ENCODE peak calls at places on chromosome 3, in five cellular contexts. H is suprapubic skin, Z is IMR-90, N is adrenal gland, L is body of pancreas. R is an unnamed sample.

GRCh38 chr3:14587733-14588360 is 47.7 kb upstream of the GRIP2 start:
- DNase-seq in H (no peak), Z (peak), N (no peak), L (no peak), R (peak)

GRCh38 chr3:65039754-65040210 is 352.0 kb upstream of the ADAMTS9 start:
- DNase-seq in H (no peak), Z (no peak), N (no peak), L (no peak), R (no peak)

GRCh38 chr3:23113455-23114171 is 89.5 kb upstream of the UBE2E2 start:
- DNase-seq in H (no peak), Z (peak), N (no peak), L (no peak), R (no peak)

GRCh38 chr3:99789322-99789721 is 28.3 kb upstream of the CMSS1 start:
- DNase-seq in H (no peak), Z (peak), N (peak), L (no peak), R (no peak)

GRCh38 chr3:179653777-179654117 is 907 bp downstream of the USP13 start:
- DNase-seq in H (no peak), Z (no peak), N (peak), L (peak), R (no peak)

GRCh38 chr3:142618917-142619401 is 22.8 kb downstream of the PLS1 start:
- DNase-seq in H (no peak), Z (no peak), N (no peak), L (no peak), R (no peak)

GRCh38 chr3:11716576-11717250 is 73.0 kb upstream of the VGLL4 start:
- DNase-seq in H (no peak), Z (no peak), N (no peak), L (no peak), R (no peak)

GRCh38 chr3:146466596-146466995 is 2.8 kb downstream of the PLSCR2 start:
- DNase-seq in H (no peak), Z (peak), N (no peak), L (no peak), R (no peak)

GRCh38 chr3:64741344-64741743 is 53.5 kb upstream of the ADAMTS9 start:
- DNase-seq in H (no peak), Z (peak), N (no peak), L (no peak), R (no peak)

GRCh38 chr3:168071971-168072645 is 23.6 kb downstream of the GOLIM4 start:
- DNase-seq in H (no peak), Z (no peak), N (no peak), L (no peak), R (no peak)

GRCh38 chr3:32969656-32970055 is 18.2 kb downstream of the CCR4 start:
- DNase-seq in H (no peak), Z (peak), N (no peak), L (no peak), R (no peak)

GRCh38 chr3:67245545-67245944 is 247.4 kb downstream of the KBTBD8 start:
- DNase-seq in H (no peak), Z (no peak), N (no peak), L (no peak), R (no peak)

GRCh38 chr3:172965256-172965655 is 175.8 kb downstream of the SPATA16 start:
- DNase-seq in H (no peak), Z (peak), N (no peak), L (no peak), R (no peak)

GRCh38 chr3:170784406-170784805 is 85.6 kb downstream of the RPL22L1 start:
- DNase-seq in H (no peak), Z (no peak), N (no peak), L (no peak), R (no peak)

GRCh38 chr3:59730608-59731007 is 680.8 kb upstream of the CFAP20DC start:
- DNase-seq in H (no peak), Z (no peak), N (no peak), L (no peak), R (no peak)

GRCh38 chr3:66763294-66763693 is 234.8 kb upstream of the KBTBD8 start:
- DNase-seq in H (no peak), Z (peak), N (no peak), L (no peak), R (no peak)

GRCh38 chr3:78729921-78730320 is 1037.9 kb downstream of the ROBO1 start:
- DNase-seq in H (no peak), Z (no peak), N (no peak), L (no peak), R (no peak)

GRCh38 chr3:18087963-18088362 is 337.2 kb downstream of the SATB1 start:
- DNase-seq in H (no peak), Z (no peak), N (no peak), L (no peak), R (no peak)

GRCh38 chr3:149464706-149465328 is 9.7 kb upstream of the TM4SF4 start:
- DNase-seq in H (no peak), Z (no peak), N (no peak), L (no peak), R (no peak)

GRCh38 chr3:136194409-136195257 is 1.5 kb downstream of the MSL2 start:
- DNase-seq in H (no peak), Z (peak), N (peak), L (peak), R (peak)

GRCh38 chr3:47416041-47416440 is 35.2 kb downstream of the PTPN23 start:
- DNase-seq in H (no peak), Z (no peak), N (no peak), L (no peak), R (no peak)

GRCh38 chr3:159711560-159712333 is 276.9 kb upstream of the IL12A start:
- DNase-seq in H (no peak), Z (peak), N (peak), L (no peak), R (no peak)

GRCh38 chr3:160163259-160163878 is 61.9 kb upstream of the C3orf80 start:
- DNase-seq in H (no peak), Z (peak), N (no peak), L (no peak), R (no peak)

GRCh38 chr3:150830094-150830681 is 67.2 kb upstream of the SIAH2 start:
- DNase-seq in H (no peak), Z (no peak), N (no peak), L (no peak), R (no peak)

GRCh38 chr3:197468866-197469382 is 86.8 kb downstream of the BDH1 start:
- DNase-seq in H (no peak), Z (peak), N (peak), L (peak), R (peak)

GRCh38 chr3:22315925-22316324 is 564.9 kb upstream of the ZNF385D start:
- DNase-seq in H (no peak), Z (no peak), N (no peak), L (no peak), R (no peak)

GRCh38 chr3:46928297-46928696 is 48.2 kb downstream of the CCDC12 start:
- DNase-seq in H (no peak), Z (no peak), N (no peak), L (no peak), R (no peak)

GRCh38 chr3:126751611-126752302 is 47.7 kb downstream of the CHCHD6 start:
- DNase-seq in H (peak), Z (no peak), N (no peak), L (no peak), R (no peak)

GRCh38 chr3:165770781-165771180 is 66.4 kb downstream of the BCHE start:
- DNase-seq in H (no peak), Z (no peak), N (no peak), L (no peak), R (no peak)

GRCh38 chr3:193046369-193046768 is 128.7 kb upstream of the MB21D2 start:
- DNase-seq in H (no peak), Z (no peak), N (no peak), L (no peak), R (no peak)

GRCh38 chr3:29679967-29680366 is 399.1 kb downstream of the RBMS3 start:
- DNase-seq in H (no peak), Z (no peak), N (no peak), L (no peak), R (no peak)

GRCh38 chr3:185976100-185976499 is 38.3 kb upstream of the TRA2B start:
- DNase-seq in H (no peak), Z (no peak), N (no peak), L (no peak), R (no peak)

DNA sequence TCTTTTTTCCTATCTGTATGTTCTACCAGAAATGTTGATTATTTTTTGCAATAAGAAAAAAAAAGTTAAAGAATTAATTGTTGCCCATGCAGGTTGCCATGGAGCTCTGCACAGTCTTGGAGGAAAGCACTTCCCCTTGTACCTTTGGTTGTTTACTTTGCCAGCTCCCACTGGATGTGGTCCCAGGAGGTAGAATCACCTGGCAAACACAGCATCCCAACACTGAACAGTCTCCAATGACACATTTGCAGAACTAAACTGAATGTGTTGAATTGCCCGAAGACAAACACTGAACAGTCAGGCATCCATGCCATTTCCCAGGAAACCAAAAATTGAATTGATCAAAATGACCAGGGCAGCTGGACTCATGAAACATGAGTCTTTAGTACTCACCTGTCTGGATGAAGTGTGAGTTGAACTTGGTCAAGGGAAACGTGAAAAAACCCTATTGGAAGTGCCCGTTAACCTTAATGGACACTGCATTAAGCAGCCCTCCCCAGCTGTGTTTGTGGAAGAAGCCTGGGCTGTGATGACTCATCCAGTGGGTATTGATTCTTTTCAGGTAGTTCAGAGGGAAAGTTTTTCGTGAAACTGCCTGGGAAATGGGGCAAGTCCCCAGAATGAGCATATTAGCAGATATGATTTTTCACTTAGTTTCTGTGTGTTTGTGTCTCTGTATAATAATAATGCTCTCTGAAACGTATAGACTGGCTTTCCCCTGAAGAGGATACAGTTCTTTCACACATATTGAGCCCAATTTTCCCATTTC is 284.7 kb upstream of the STT3B start:
- DNase-seq in H (no peak), Z (no peak), N (no peak), L (peak), R (no peak)
- H3K4me3 ChIP-seq in H (no peak), Z (no peak), N (no peak), L (no peak), R (no peak)

DNA sequence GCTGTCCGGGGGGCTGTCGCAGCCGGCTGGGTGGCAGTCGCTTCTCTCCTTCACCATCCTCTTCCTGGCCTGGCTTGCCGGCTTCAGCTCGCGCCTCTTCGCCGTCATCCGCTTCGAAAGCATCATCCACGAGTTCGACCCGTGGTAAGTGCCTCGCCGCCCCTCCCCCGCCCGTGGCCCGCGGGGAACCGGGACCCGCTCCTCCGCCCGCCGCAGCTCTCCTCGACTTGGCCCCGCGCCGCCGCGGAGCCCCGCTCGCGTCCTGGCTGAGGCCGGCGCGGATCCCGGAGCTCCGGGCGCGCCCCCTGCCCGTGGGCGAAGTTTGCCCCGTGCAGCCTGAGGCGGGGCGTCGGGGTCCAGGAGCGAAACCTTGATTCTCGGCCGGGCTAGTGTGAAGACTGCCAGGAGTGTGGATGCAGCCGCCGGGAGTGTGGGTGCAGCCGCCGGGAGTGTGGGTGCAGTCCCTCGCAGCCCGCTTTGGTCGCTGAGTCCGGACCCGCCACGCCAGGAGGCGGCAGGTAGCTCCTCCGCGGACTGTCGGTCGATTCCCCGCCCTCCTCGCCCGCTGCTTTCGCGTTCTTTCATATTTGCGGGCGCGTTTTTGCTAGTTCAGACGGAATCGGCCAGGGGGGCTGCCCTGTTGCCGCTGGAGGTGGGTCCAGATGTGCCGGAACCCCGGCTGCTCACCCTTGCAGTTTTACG is 595 bp downstream of the STT3B start:
- DNase-seq in H (peak), Z (peak), N (peak), L (peak), R (peak)
- TF ChIP-seq POLR2A in H (no peak), Z (no peak), N (no peak), L (no peak), R (no peak)

DNA sequence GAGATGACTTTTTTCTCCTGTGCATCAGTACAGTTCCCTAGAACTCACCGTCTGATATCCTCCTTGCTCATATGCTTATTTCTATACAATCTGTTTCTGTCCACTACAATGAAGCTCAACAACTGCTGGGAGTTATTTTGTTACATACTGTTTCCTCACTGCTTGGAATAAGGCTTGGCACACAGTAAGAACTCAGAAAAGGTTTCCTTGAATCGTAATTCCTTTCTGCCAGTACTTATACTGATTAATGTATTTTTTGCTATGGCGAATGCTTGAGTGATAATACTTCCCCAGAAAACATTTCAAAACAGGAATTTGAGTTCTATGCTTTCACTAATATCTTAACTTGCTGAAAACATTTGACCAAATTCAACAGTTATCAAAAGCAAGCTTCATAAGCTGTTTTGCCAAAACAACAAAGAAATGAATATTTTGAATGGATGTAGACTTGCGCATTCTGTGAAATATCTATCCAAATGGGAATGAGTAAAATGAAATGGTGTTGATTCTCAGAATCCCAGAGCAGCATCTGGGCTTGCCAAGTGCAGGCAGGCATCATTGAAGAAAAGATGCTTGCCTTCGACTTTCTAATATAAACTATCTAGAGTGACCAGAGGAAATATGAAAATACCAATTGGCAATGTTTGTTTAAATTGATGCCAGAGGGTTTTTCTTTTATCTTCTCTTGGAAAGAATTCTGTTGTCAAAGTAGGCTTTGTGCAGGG is 286.3 kb downstream of the RAP2B start:
- DNase-seq in H (no peak), Z (no peak), N (no peak), L (no peak), R (no peak)
- H3K4me3 ChIP-seq in H (no peak), Z (no peak), N (no peak), L (no peak), R (no peak)

DNA sequence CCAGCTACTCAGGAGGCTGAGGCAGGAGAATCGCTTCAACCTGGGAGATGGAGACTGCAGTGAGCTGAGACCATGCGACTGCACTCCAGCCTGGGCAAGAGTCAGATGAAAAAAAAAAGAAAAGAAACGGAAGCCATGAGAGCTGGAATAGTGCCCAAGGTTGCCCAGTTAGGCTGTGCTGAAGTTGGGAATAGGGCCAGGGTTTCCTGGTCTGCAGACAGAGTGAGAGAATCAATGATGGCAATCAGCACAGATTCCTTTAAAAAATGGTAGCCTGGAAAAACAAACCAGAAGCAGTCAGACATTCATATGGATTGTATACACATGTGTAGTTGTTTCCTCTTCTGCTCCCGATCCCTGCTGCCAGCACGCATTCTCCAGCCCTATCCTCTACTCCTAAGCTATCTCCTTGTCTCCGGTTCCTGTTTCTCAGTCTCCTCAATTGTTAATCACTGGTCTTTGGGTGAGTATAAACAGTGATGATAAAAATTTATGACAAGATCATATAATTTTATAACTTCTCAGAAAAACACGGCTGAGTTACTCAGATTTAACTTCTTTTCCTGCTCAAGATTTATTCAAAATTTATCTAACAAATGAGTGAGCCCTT is 316.2 kb upstream of the UMPS start:
- DNase-seq in H (no peak), Z (no peak), N (peak), L (peak), R (no peak)
- TF ChIP-seq POLR2A in H (no peak), Z (no peak), N (no peak), L (no peak), R (no peak)

DNA sequence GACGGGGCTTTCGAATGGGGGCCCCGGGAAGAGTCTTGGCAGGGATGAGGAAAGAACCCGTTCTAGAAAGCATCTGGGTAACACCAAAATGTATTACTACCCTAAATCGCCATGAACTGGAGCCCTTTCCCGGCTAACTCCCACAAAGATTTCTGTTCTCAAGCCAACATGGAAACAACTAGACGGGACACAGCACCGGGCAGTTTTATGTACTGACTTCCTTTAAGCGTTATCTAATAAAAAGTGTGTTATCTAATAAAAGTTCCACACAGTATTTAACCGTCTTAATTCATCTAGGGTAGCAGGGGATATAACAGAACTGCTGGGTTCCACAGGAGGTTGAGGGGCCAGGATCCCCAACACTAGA is 308 bp upstream of the C3orf62 start:
- DNase-seq in H (no peak), Z (no peak), N (no peak), L (no peak), R (no peak)
- H3K4me3 ChIP-seq in H (peak), Z (peak), N (no peak), L (peak), R (peak)

DNA sequence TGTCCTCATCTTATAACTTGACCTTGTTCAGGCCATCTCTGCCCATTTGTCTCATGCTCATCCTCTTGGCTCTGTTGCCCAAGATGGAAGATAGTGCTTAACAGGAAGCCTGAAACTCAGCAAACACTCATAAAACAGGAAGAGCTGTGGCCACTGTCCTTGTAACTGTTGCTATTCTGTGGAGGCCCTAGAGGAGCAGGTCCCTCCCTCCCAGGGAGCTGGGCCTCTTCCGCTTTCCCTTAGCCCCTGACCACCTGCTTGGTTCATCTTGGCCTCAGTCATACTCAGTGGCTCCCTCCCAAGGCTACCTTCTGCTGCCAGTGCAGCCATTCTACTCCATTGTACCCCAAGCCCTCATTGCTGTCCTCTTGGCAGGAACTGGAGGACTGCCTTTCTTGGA is 3.5 kb downstream of the MAPKAPK3 start:
- DNase-seq in H (no peak), Z (no peak), N (no peak), L (no peak), R (no peak)
- TF ChIP-seq POLR2A in H (no peak), Z (no peak), N (no peak), L (no peak), R (no peak)

DNA sequence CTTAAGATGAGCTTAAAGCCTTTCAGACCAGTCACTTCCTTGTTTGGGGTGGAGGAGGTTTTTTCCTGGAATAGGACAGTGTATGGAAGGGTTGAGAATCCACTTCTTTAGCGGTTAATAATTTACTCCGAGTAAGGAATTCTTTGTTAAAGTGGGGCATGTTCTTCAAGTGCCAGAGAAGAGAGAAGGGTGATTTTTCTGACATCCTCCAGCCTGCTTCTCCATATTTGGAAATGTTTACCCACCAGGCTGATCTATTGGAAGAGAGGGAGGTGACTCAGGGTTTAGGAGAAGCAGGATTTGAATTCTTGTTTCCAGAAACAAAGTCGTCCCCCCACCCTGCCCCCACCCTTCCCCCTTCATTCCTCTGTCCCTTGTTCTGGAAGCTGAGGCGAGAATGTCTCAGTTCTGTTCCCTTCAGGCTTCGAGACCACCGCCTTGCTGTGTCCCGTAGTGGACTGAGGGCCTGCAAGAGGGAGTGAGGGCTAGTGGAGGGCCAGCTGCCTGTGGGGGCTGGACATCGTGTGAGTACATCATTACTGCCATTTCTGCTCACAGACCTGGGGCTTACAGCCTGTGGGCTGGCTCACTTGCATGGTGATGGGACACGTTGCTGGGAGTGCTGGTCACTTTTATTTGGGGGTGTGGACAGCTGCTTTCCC is 58.5 kb downstream of the LPP start:
- DNase-seq in H (no peak), Z (peak), N (peak), L (no peak), R (no peak)
- H3K4me3 ChIP-seq in H (no peak), Z (peak), N (no peak), L (no peak), R (no peak)